ENCODE peak calls at places on chromosomes 4 and X, in four cellular contexts. B is AG04450, W is fibroblast of the aortic adventitia, A is HepG2. V is an unnamed sample.
A peak's percentile ranks its signal among the peaks of the same experiment; 100 is the strongest.

GRCh38 chrX:130172127-130172834 is 519 bp downstream of the RAB33A start:
- DNase-seq in B (no peak), W (no peak), A (no peak), V (no peak)

GRCh38 chr4:39383690-39384089 is 17.5 kb upstream of the RFC1 start:
- DNase-seq in B (no peak), W (no peak), A (peak; percentile 12), V (no peak)

GRCh38 chr4:56465599-56466295 is 1.7 kb upstream of the SRP72 start:
- DNase-seq in B (no peak), W (peak; percentile 31), A (no peak), V (no peak)

GRCh38 chr4:26171953-26172352 is 148.9 kb upstream of the RBPJ start:
- DNase-seq in B (peak; percentile 99), W (peak; percentile 70), A (no peak), V (no peak)

GRCh38 chr4:101198741-101199339 is 148.5 kb downstream of the PPP3CA start:
- DNase-seq in B (no peak), W (no peak), A (peak; percentile 20), V (peak; percentile 97)

GRCh38 chr4:182938213-182938645 is 21.0 kb upstream of the DCTD start:
- DNase-seq in B (no peak), W (peak; percentile 73), A (peak; percentile 47), V (peak; percentile 18)

GRCh38 chr4:116664198-116664597 is 421.2 kb downstream of the TRAM1L1 start:
- DNase-seq in B (no peak), W (no peak), A (no peak), V (no peak)

GRCh38 chr4:41216294-41217019 is 2.1 kb upstream of the APBB2 start:
- DNase-seq in B (no peak), W (peak; percentile 76), A (peak; percentile 84), V (peak; percentile 67)

GRCh38 chrX:73563740-73564073 is 710 bp downstream of the CHIC1 start:
- DNase-seq in B (no peak), W (peak; percentile 12), A (no peak), V (no peak)

GRCh38 chr4:114077610-114078009 is 98.2 kb upstream of the ARSJ start:
- DNase-seq in B (peak; percentile 59), W (peak; percentile 86), A (no peak), V (no peak)

GRCh38 chr4:35463251-35463952 is 780.9 kb downstream of the ARAP2 start:
- DNase-seq in B (no peak), W (no peak), A (no peak), V (no peak)

GRCh38 chr4:188665466-188665865 is 526.2 kb downstream of the TRIML1 start:
- DNase-seq in B (no peak), W (no peak), A (no peak), V (no peak)

GRCh38 chr4:67531349-67531748 is 14.0 kb downstream of the CENPC start:
- DNase-seq in B (no peak), W (no peak), A (no peak), V (no peak)

GRCh38 chrX:2423293-2423692 is 77.5 kb downstream of the DHRSX start:
- DNase-seq in B (no peak), W (peak; percentile 20), A (no peak), V (no peak)

GRCh38 chrX:112830540-112830939 is 10.1 kb downstream of the AMOT start:
- DNase-seq in B (no peak), W (no peak), A (no peak), V (no peak)

GRCh38 chr4:4595252-4595651 is 53.4 kb upstream of the STX18 start:
- DNase-seq in B (no peak), W (no peak), A (no peak), V (no peak)

GRCh38 chrX:55907968-55908607 is 190.5 kb downstream of the RRAGB start:
- DNase-seq in B (no peak), W (no peak), A (no peak), V (no peak)

GRCh38 chr4:155371432-155372043 is 5.2 kb downstream of the MAP9 start:
- DNase-seq in B (no peak), W (peak; percentile 60), A (no peak), V (no peak)

GRCh38 chr4:6730603-6731300 is 14.8 kb downstream of the BLOC1S4 start:
- DNase-seq in B (no peak), W (no peak), A (no peak), V (no peak)

DNA sequence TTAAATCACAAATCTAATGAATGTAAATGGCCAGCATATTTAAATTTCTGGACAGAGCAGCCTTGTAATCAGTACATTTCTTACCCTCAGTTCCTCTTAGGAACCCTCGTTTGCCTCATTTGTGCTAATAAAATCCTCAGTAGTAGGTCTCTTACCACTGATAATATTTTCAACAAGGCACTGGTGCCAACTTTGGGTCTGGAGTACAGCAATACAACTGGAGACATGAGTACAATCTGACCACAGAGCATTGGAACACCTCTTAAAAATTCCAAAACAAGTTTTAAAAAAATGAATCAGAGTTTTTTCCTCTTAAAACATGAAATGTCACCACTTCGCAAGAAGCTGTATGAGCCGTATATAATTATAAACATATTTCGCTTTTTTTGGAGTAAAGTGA is 211.1 kb downstream of the CPEB2 start:
- DNase-seq in B (no peak), W (no peak), A (no peak), V (no peak)
- TF ChIP-seq CTCF in B (no peak), W (no peak), A (no peak), V (no peak)

GRCh38 chr4:72987741-72988729 is 81.5 kb downstream of the COX18 start:
- DNase-seq in B (no peak), W (peak; percentile 49), A (no peak), V (no peak)
- TF ChIP-seq CTCF in B (no peak), W (peak; percentile 16), A (no peak), V (no peak)

DNA sequence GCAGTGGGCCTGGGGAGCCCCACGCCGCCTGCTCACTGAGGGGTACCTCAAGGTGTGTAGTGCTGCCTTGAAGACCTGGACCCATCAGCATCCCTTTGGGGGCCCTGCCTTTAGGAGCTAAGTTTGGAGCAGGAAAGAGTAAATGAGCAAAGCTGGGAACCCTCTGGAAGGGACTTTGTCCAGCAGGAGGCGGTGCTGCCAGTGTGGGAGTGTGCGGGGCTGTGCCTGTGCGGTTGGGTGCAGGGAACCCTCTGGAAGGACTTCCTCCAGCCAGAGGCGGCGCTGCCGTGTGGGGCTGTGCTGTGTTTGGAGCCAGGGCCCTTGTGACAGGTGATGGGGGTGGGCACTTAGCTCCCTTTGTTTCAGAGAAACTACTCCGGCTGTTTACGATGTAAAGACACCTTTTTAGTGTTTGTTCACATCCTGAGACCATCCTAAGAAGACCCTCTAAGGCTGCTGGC is 25.8 kb downstream of the RGS12 start:
- DNase-seq in B (no peak), W (no peak), A (no peak), V (no peak)
- TF ChIP-seq CTCF in B (no peak), W (no peak), A (peak; percentile 48), V (no peak)

GRCh38 chr4:18695733-18696527 is 674.4 kb upstream of the LCORL start:
- DNase-seq in B (no peak), W (no peak), A (no peak), V (no peak)
- TF ChIP-seq CTCF in B (peak; percentile 22), W (no peak), A (peak; percentile 3), V (no peak)

GRCh38 chrX:124098089-124098488 is 136.6 kb downstream of the STAG2 start:
- DNase-seq in B (peak; percentile 4), W (peak; percentile 52), A (peak; percentile 9), V (no peak)
- TF ChIP-seq CTCF in B (peak; percentile 52), W (peak; percentile 57), A (peak; percentile 40), V (peak; percentile 31)

GRCh38 chr4:94623507-94623906 is 134.2 kb upstream of the BMPR1B start:
- DNase-seq in B (no peak), W (no peak), A (no peak), V (peak; percentile 99)

GRCh38 chr4:94626942-94627341 is 130.8 kb upstream of the BMPR1B start:
- DNase-seq in B (no peak), W (no peak), A (no peak), V (peak; percentile 71)

DNA sequence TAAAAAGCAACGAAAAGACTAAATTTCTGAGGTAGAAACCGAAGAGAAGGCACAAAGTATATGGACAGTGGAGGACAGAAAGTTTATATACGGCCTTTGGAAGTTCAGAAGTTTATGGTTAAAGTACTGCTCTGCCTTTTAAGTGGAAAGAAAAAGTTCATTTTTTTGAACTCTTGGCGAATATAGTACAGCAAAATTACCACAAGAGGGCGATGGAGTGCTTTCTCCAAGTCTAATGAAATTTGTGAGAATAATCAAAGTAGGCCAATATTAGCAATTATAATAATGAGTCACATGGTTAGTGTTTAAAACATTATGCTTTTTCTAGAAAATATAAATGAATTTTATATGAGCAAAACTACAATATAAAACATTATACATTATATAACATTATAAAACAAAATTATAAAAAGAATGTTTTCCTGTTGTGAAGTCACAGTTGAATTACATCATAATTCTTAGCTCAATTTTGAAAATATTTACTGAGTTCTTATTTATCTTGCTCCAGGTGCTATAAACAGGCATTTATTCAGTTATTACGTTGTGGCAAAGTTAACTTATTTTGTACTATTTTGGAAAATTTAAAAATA is 136.2 kb upstream of the BMPR1B start:
- DNase-seq in B (no peak), W (peak; percentile 73), A (peak; percentile 28), V (no peak)
- TF ChIP-seq CTCF in B (peak; percentile 86), W (peak; percentile 81), A (peak; percentile 64), V (peak; percentile 61)

DNA sequence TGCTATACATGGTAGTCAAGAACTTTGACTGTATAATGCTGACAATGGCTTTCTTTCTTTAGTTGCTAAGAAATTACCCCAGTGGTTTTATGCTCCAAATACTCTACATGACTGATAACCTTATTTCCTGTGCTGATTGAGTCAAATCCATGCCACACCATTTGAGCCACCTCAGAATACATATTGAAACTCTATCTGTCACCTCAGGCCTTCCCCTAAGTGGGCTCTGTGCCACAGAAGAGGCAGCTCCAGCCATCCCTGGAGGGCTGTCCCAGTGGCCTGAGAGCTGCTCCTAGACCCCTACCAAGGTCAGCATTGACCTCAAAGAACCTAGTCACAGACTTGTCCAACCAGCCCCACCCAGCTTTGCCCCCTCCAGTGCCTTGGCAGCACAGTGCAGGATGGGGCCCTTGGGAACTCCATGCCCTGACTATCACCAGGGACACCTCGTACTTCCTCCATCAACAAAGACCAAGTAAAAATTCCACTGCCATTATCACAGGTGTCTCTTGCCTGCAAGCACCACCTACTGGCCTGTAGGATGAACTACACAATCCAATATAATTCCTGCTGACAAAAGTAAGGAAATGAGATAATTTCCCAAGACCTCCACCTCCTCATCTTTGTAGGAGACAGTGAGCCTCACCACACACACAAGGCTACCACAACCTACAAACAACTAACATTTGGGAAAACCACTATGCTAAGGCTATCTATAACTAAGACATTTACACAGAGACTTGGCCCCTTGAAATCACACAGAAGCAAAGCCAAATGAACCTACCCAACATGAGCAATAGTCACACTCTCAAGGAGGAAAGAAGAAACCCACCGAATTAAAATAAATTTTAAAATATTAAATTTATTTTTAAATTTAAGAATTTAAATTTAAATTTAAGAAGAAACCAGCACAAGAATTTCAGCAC is 239.9 kb downstream of the NKX6-1 start:
- DNase-seq in B (no peak), W (peak; percentile 43), A (peak; percentile 11), V (peak; percentile 27)
- TF ChIP-seq CTCF in B (peak; percentile 84), W (peak; percentile 75), A (peak; percentile 71), V (peak; percentile 81)

V was measured in LNCaP clone FGC.